ENCODE peak calls at places on chromosomes 2 and 18, in six cellular contexts. T is mesenchymal stem cell, Y is IMR-90, X is H1, R is H9, J is trophoblast cell. A is an unnamed sample.

GRCh38 chr18:11052800-11053199 is 96.6 kb downstream of the PIEZO2 start:
- DNase-seq in J (no peak), X (no peak), T (peak), R (no peak), Y (peak), A (no peak)

GRCh38 chr18:74609535-74609934 is 11.9 kb downstream of the ZNF407 start:
- DNase-seq in Y (peak), J (no peak), T (peak), X (no peak), R (no peak), A (no peak)

GRCh38 chr2:101112772-101113157 is 38.4 kb downstream of the TBC1D8 start:
- DNase-seq in J (peak), T (no peak), X (no peak), Y (no peak), R (no peak), A (no peak)

GRCh38 chr2:118936286-118936685 is 5.7 kb upstream of the MARCO start:
- DNase-seq in R (no peak), T (no peak), X (no peak), J (no peak), Y (no peak), A (no peak)

GRCh38 chr2:189446780-189447179 is 5.5 kb downstream of the WDR75 start:
- DNase-seq in R (no peak), X (no peak), T (no peak), Y (no peak), J (no peak), A (no peak)

GRCh38 chr18:71293322-71293721 is 1004.5 kb downstream of the SOCS6 start:
- DNase-seq in T (no peak), Y (no peak), X (no peak), J (no peak), R (no peak), A (no peak)

GRCh38 chr2:55277310-55277709 is 8.3 kb upstream of the MTIF2 start:
- DNase-seq in J (no peak), Y (no peak), R (no peak), X (no peak), T (no peak), A (no peak)

GRCh38 chr2:179939282-179939681 is 67.8 kb downstream of the CWC22 start:
- DNase-seq in Y (no peak), J (no peak), X (no peak), T (no peak), R (no peak), A (no peak)

GRCh38 chr2:102110168-102110567 is 32.4 kb upstream of the IL1R1 start:
- DNase-seq in Y (no peak), J (no peak), T (no peak), R (no peak), X (no peak), A (no peak)

GRCh38 chr2:136378712-136379595 is 261.0 kb upstream of the CXCR4 start:
- DNase-seq in R (peak), T (peak), J (peak), Y (peak), X (peak), A (peak)

GRCh38 chr2:239240480-239240881 is 160.3 kb downstream of the HDAC4 start:
- DNase-seq in T (peak), R (no peak), Y (no peak), X (no peak), J (no peak), A (no peak)

GRCh38 chr18:79987566-79987965 is 797 bp downstream of the TXNL4A start:
- DNase-seq in Y (no peak), T (peak), R (no peak), X (no peak), J (no peak), A (no peak)

GRCh38 chr2:228016402-228016801 is 145.0 kb downstream of the DAW1 start:
- DNase-seq in R (peak), Y (no peak), X (no peak), T (no peak), J (no peak), A (no peak)

GRCh38 chr2:28434600-28434989 is 41.9 kb downstream of the FOSL2 start:
- DNase-seq in T (no peak), X (no peak), Y (no peak), R (no peak), J (no peak), A (no peak)

GRCh38 chr2:136985044-136985443 is 219.7 kb downstream of the THSD7B start:
- DNase-seq in X (no peak), T (no peak), J (peak), R (no peak), Y (no peak), A (no peak)

GRCh38 chr2:32484907-32485306 is 128.1 kb downstream of the BIRC6 start:
- DNase-seq in J (no peak), X (no peak), T (peak), Y (peak), R (no peak), A (no peak)

GRCh38 chr2:145682536-145683157 is 1162.7 kb upstream of the ZEB2 start:
- DNase-seq in R (no peak), X (no peak), J (no peak), T (no peak), Y (peak), A (no peak)

GRCh38 chr18:54878662-54879058 is 50.4 kb downstream of the RAB27B start:
- DNase-seq in J (no peak), Y (peak), T (no peak), X (no peak), R (no peak), A (no peak)

GRCh38 chr18:44715245-44715644 is 34.6 kb downstream of the SETBP1 start:
- DNase-seq in Y (no peak), X (no peak), T (peak), J (peak), R (no peak), A (no peak)

GRCh38 chr18:2104620-2105462 is 466.5 kb downstream of the METTL4 start:
- DNase-seq in R (peak), Y (peak), X (peak), T (peak), J (peak), A (peak)

GRCh38 chr2:240420206-240420899 is 15.1 kb upstream of the GPC1 start:
- DNase-seq in T (no peak), Y (no peak), J (no peak), X (no peak), R (no peak), A (no peak)

GRCh38 chr2:212520340-212520739 is 18.3 kb downstream of the ERBB4 start:
- DNase-seq in R (no peak), Y (no peak), T (peak), J (no peak), X (no peak), A (no peak)

DNA sequence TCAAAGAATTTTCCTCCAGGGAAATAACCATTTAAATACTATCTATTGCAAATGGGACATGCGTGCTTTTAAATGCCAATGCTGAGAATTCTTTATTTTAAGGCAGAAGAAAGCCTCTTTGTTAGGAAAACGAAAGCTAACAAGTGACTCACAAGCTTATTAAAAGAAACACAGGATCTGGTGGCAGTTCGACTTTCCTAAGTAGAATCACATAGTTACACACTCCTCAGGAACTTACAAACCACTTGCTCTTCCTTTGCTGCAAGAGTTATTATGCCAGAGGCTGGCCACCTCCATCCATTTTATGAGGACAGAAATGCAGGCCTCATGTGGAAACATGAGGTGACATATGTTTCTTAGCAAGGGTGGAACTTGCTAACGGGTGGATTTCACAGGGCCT is 152.5 kb upstream of the TTC39C start:
- DNase-seq in J (peak), T (peak), X (no peak), Y (peak), R (no peak), A (no peak)
- H4K91ac ChIP-seq in J (no peak), T (no peak), X (no peak), Y (peak), R (no peak), A (no peak)

DNA sequence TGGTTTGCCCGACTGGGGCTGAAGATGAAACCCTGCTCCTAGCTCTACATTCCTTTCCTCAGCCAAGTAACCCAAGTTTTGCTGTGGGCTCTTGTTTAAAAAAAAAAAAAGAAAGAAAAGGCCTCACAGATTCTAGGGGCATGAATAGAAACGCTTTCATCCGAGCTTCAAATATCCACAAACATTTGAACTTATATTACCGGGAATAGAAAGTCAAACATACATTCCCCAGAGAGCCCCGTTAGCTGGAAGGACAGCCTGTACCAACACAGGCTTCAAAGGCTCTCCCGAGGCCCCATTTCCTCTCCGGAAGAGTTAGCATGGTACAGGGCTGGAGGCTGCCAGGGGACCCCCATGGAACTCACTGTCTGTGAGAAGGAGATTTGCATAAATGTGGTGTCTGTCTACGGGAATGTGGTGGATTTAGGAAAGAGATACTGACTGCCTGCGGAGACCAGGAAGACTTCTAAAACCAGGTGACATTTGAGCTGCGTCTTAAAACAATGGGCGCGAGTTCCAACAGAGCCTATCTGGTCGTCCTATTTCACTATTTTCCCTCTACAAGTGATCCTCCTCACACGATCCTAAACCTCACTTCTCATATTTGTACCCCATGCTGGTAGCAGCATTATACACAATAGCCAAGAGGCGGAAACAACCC is 723 bp upstream of the MATN3 start:
- DNase-seq in J (no peak), T (no peak), X (peak), Y (no peak), R (peak), A (no peak)
- H3K4ac ChIP-seq in J (peak), T (peak), X (no peak), Y (peak), R (no peak), A (no peak)

GRCh38 chr18:8252371-8252770 is 356.9 kb upstream of the RAB12 start:
- DNase-seq in Y (peak), X (no peak), R (no peak), J (no peak), T (no peak), A (no peak)
- H2BK120ac ChIP-seq in Y (no peak), X (no peak), R (no peak), J (no peak), T (no peak), A (no peak)

GRCh38 chr2:210688071-210688470 is 131.7 kb downstream of the CPS1 start:
- DNase-seq in X (no peak), T (no peak), R (no peak), J (no peak), Y (no peak), A (no peak)
- H4K91ac ChIP-seq in X (no peak), T (no peak), R (no peak), J (no peak), Y (no peak), A (no peak)

A was measured in neuronal stem cell.